ENCODE peak calls at places on chromosomes 16 and 17, in six cellular contexts. V, D, K, R, H and X are unnamed samples. For H3K9me3, the result is how much of the 10 kb centered on the place peaks cover.

GRCh38 chr17:49061524-49061943 is 64.3 kb downstream of the IGF2BP1 start:
- DNase-seq in H (no peak), K (no peak), V (no peak), D (no peak), R (peak), X (no peak)

GRCh38 chr17:9074106-9074505 is 52.8 kb downstream of the NTN1 start:
- DNase-seq in K (no peak), V (no peak), R (no peak), D (no peak), H (no peak), X (no peak)

GRCh38 chr16:50735629-50736122 is 6.2 kb upstream of the CYLD start:
- DNase-seq in V (no peak), H (no peak), K (no peak), D (no peak), R (no peak), X (no peak)

GRCh38 chr17:14203392-14203791 is 33.3 kb downstream of the CDRT15 start:
- DNase-seq in V (no peak), R (no peak), D (no peak), H (no peak), K (peak), X (no peak)

GRCh38 chr17:80031691-80032480 is 3.8 kb downstream of the TBC1D16 start:
- DNase-seq in H (no peak), R (no peak), D (no peak), K (no peak), V (no peak), X (no peak)

GRCh38 chr16:89185062-89185751 is 13.7 kb downstream of the CDH15 start:
- DNase-seq in V (no peak), K (no peak), H (no peak), D (peak), R (no peak), X (no peak)

GRCh38 chr17:57433396-57433944 is 177.1 kb downstream of the MSI2 start:
- DNase-seq in V (no peak), K (no peak), D (no peak), H (no peak), R (no peak), X (no peak)

GRCh38 chr17:38724337-38724988 is 5.7 kb upstream of the CISD3 start:
- DNase-seq in D (no peak), H (peak), K (no peak), R (no peak), V (no peak), X (no peak)

GRCh38 chr16:28098959-28099945 is 35.7 kb upstream of the GSG1L start:
- DNase-seq in R (no peak), V (no peak), K (no peak), H (no peak), D (no peak), X (no peak)

GRCh38 chr17:43125967-43126910 is 1.1 kb upstream of the BRCA1 start:
- DNase-seq in K (no peak), D (no peak), H (no peak), V (no peak), R (no peak), X (no peak)

GRCh38 chr16:51637744-51638100 is 486.7 kb upstream of the SALL1 start:
- DNase-seq in R (peak), D (no peak), K (no peak), V (no peak), H (no peak), X (no peak)

GRCh38 chr17:265726-266125 is 84.3 kb upstream of the DOC2B start:
- DNase-seq in R (no peak), H (peak), V (no peak), D (no peak), K (no peak), X (no peak)

GRCh38 chr16:17364319-17365210 is 106.2 kb downstream of the XYLT1 start:
- DNase-seq in D (peak), V (peak), H (no peak), R (peak), K (no peak), X (peak)

GRCh38 chr16:80105160-80105559 is 435.6 kb upstream of the DYNLRB2 start:
- DNase-seq in R (no peak), V (no peak), D (no peak), H (no peak), K (peak), X (no peak)

GRCh38 chr17:29076722-29077121 is 33.8 kb downstream of the PIPOX start:
- DNase-seq in K (no peak), R (no peak), H (no peak), D (no peak), V (no peak), X (no peak)

GRCh38 chr17:50708050-50709000 is 611 bp upstream of the ANKRD40 start:
- DNase-seq in H (no peak), R (no peak), V (no peak), D (no peak), K (peak), X (no peak)

GRCh38 chr17:45992175-45992574 is 6.9 kb upstream of the STH start:
- DNase-seq in D (no peak), R (no peak), V (no peak), H (no peak), K (no peak), X (no peak)

GRCh38 chr16:56426585-56426984 is 1.2 kb upstream of the AMFR start:
- DNase-seq in R (no peak), V (no peak), K (peak), H (no peak), D (no peak), X (no peak)

GRCh38 chr17:45794840-45795239 is 10.7 kb downstream of the CRHR1 start:
- DNase-seq in D (no peak), K (peak), V (no peak), R (peak), H (no peak), X (no peak)

GRCh38 chr17:37770631-37771518 is 26.0 kb upstream of the HNF1B start:
- DNase-seq in D (no peak), H (peak), R (peak), K (peak), V (no peak), X (no peak)

GRCh38 chr16:65717006-65717720 is 595.3 kb upstream of the CDH11 start:
- DNase-seq in R (no peak), V (no peak), D (no peak), H (no peak), K (no peak), X (no peak)

GRCh38 chr16:35690413-35690812 is 2231.0 kb downstream of the TP53TG3F start:
- DNase-seq in K (no peak), V (no peak), D (no peak), H (no peak), R (no peak), X (no peak)
- H3K9me3 ChIP-seq in K (under half), V (under half), D (under half), H (half or more), R (under half), X (under half)

GRCh38 chr16:10410469-10410868 is 24.6 kb downstream of the ATF7IP2 start:
- DNase-seq in D (no peak), R (no peak), K (no peak), H (no peak), V (no peak), X (no peak)
- H3K9me3 ChIP-seq in D (under half), R (under half), K (under half), H (half or more), V (under half), X (under half)

GRCh38 chr17:53129863-53130262 is 692.9 kb upstream of the KIF2B start:
- DNase-seq in H (no peak), R (no peak), V (no peak), D (no peak), K (no peak), X (no peak)
- H3K9me3 ChIP-seq in H (under half), R (under half), V (under half), D (under half), K (under half), X (under half)

GRCh38 chr17:21302711-21303425 is 18.4 kb downstream of the MAP2K3 start:
- DNase-seq in D (no peak), R (no peak), H (no peak), K (no peak), V (no peak), X (no peak)
- H3K9me3 ChIP-seq in D (under half), R (under half), H (under half), K (under half), V (under half), X (under half)

GRCh38 chr16:852451-853185 is 52.1 kb upstream of the GNG13 start:
- DNase-seq in D (no peak), V (no peak), H (no peak), K (no peak), R (no peak), X (no peak)
- H3K9me3 ChIP-seq in D (under half), V (under half), H (under half), K (under half), R (under half), X (under half)

GRCh38 chr17:83185023-83186002 is 105.9 kb downstream of the METRNL start:
- DNase-seq in K (no peak), D (no peak), V (no peak), H (no peak), R (no peak), X (no peak)

GRCh38 chr17:83181991-83182619 is 102.7 kb downstream of the METRNL start:
- DNase-seq in D (no peak), K (no peak), V (no peak), R (no peak), H (no peak), X (no peak)

GRCh38 chr17:83182620-83183063 is 103.2 kb downstream of the METRNL start:
- DNase-seq in R (no peak), H (no peak), V (no peak), K (no peak), D (no peak), X (no peak)

GRCh38 chr17:83183150-83183820 is 103.9 kb downstream of the METRNL start:
- DNase-seq in H (no peak), R (peak), D (no peak), V (no peak), K (no peak), X (no peak)

GRCh38 chr17:83183951-83184506 is 104.6 kb downstream of the METRNL start:
- DNase-seq in K (no peak), H (no peak), V (no peak), D (no peak), R (no peak), X (peak)
- H3K9me3 ChIP-seq in K (under half), H (under half), V (under half), D (under half), R (under half), X (under half)

GRCh38 chr17:69870751-69871199 is 204.2 kb upstream of the KCNJ16 start:
- DNase-seq in H (no peak), K (peak), R (peak), V (no peak), D (no peak), X (no peak)
- H3K9me3 ChIP-seq in H (under half), K (under half), R (under half), V (under half), D (under half), X (under half)

DNA sequence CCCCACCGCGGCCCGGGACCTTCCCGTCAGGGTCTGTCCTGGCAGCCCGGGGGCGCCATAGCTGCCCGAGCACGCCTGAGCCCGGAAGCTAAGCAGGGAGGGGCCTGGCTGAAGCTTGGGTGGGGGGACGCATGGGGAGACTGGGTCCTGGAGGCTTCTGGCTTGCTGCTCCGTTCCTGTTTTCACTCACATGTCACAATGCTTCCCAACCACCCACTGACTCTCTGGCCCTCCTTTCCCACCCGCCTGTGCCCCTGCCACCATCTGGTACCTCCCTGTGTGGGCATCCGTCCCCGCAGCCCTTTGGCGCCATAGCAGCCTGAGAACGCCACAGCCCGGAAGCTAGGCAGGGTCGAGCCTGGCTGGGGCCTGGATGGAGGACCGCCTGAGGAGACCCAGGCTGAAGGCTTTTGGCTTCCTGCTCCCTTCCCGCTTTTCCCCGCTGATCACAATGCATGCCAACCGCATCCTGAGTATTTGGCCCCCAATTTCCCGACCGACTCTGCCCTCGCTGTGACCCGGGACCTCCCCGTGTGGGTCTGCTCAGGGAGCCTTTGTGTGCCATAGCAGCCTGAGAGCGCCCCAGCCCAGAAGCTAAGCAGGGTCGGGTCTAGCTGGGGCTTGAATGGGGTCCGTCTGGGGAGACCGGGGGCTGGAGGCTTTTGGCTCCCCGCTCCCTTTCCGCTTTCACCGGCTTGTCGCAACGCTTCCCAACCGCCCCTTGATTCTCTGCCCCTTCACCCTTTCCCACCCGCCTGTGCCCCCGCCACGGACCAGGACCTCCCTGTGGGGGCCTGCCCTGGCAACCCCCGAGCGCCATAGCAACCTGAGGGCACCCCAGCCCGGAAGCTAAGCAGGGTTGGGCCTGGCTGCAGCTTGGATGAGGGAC is 2290.1 kb downstream of the TP53TG3F start:
- DNase-seq in V (no peak), K (no peak), R (no peak), D (no peak), H (no peak), X (no peak)
- H3K9me3 ChIP-seq in V (under half), K (under half), R (under half), D (under half), H (under half), X (under half)

DNA sequence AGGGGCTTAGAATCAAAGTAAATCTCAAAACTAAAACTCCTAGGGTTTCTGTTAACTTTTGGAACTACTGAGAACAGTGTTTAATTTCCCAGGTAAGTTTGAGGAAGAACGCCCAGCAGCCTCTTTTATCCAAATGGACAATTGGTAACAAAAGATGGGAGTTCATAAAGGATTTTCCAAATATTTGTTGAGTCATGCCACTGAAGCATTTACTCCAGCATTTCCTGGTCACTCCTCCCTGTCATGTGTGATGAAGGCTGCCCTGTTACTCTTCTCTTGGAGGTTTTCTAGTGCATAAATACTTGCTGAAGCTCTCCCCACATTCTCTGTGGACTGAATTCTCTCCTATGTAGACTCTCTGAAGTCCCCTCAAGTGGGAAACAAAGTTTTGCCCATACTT is 16.5 kb downstream of the ZNF75A start:
- DNase-seq in R (no peak), K (no peak), H (no peak), D (no peak), V (no peak), X (no peak)
- H3K9me3 ChIP-seq in R (under half), K (under half), H (half or more), D (half or more), V (under half), X (under half)